ENCODE peak calls at places on chromosomes 2 and 18, in eight cellular contexts. E, D, M, Z, R, Q, J and T are unnamed samples.
A peak's percentile ranks its signal among the peaks of the same experiment; 100 is the strongest.

GRCh38 chr2:120104002-120104467 is 91.2 kb downstream of the EPB41L5 start:
- DNase-seq in E (no peak), D (no peak), M (no peak), Z (peak; percentile 81), R (peak; percentile 98), Q (peak; percentile 63), J (no peak), T (no peak)

GRCh38 chr2:28678175-28678855 is 73.3 kb upstream of the PPP1CB start:
- DNase-seq in E (peak; percentile 19), D (no peak), M (no peak), Z (no peak), R (no peak), Q (no peak), J (peak; percentile 64), T (no peak)

GRCh38 chr2:173405171-173405750 is 50.6 kb downstream of the CDCA7 start:
- DNase-seq in E (no peak), D (no peak), M (no peak), Z (no peak), R (no peak), Q (no peak), J (no peak), T (no peak)

GRCh38 chr2:8196311-8196710 is 485.5 kb upstream of the ID2 start:
- DNase-seq in E (no peak), D (no peak), M (no peak), Z (no peak), R (no peak), Q (no peak), J (no peak), T (no peak)

GRCh38 chr2:191304939-191305875 is 60.0 kb downstream of the MYO1B start:
- DNase-seq in E (peak; percentile 33), D (no peak), M (peak; percentile 82), Z (peak; percentile 76), R (peak; percentile 90), Q (peak; percentile 95), J (peak; percentile 14), T (no peak)

GRCh38 chr2:141439524-141439923 is 691.3 kb downstream of the LRP1B start:
- DNase-seq in E (no peak), D (no peak), M (no peak), Z (no peak), R (peak; percentile 47), Q (no peak), J (no peak), T (no peak)

GRCh38 chr18:47215554-47216138 is 35.8 kb downstream of the SKOR2 start:
- DNase-seq in E (peak; percentile 15), D (no peak), M (no peak), Z (peak; percentile 2), R (peak; percentile 51), Q (peak; percentile 78), J (peak; percentile 17), T (no peak)

GRCh38 chr2:85106489-85107180 is 26.6 kb upstream of the TCF7L1 start:
- DNase-seq in E (no peak), D (no peak), M (no peak), Z (peak; percentile 47), R (peak; percentile 80), Q (peak; percentile 58), J (no peak), T (no peak)

GRCh38 chr2:102080451-102081054 is 62.0 kb upstream of the IL1R1 start:
- DNase-seq in E (no peak), D (no peak), M (no peak), Z (no peak), R (peak; percentile 72), Q (peak; percentile 52), J (no peak), T (no peak)

GRCh38 chr2:135378591-135378990 is 152.4 kb downstream of the ZRANB3 start:
- DNase-seq in E (no peak), D (no peak), M (no peak), Z (no peak), R (no peak), Q (no peak), J (no peak), T (no peak)

DNA sequence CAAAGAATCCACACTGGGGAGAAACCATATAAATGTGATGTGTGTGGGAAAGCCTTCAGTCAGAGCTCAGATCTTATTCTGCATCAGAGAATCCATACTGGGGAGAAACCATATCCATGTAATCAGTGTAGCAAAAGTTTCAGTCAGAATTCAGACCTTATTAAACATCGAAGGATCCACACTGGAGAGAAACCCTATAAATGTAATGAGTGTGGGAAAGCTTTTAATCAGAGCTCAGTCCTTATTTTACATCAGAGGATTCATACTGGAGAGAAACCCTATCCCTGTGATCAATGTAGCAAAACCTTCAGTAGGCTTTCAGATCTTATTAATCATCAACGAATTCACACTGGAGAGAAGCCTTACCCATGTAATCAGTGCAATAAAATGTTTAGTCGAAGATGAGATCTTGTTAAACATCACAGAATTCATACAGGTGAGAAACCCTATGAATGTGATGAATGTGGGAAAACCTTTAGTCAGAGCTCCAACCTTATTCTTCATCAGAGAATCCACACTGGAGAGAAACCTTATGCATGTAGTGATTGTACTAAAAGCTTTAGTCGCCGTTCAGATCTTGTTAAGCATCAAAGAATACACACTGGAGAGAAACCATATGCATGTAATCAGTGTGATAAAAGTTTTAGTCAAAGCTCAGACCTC is 16.7 kb upstream of the ZSCAN30 start:
- DNase-seq in E (no peak), D (no peak), M (no peak), Z (no peak), R (no peak), Q (no peak), J (no peak), T (no peak)
- H3K9me3 ChIP-seq in E (peaks cover 3% of the 10 kb centered on the region), D (peaks cover 98% of the 10 kb centered on the region), M (peaks cover 4% of the 10 kb centered on the region), Z (peaks cover 36% of the 10 kb centered on the region), R (peaks cover 7% of the 10 kb centered on the region), Q (no peaks in the 10 kb centered on the region), J (peaks cover 31% of the 10 kb centered on the region), T (peaks cover 21% of the 10 kb centered on the region)

DNA sequence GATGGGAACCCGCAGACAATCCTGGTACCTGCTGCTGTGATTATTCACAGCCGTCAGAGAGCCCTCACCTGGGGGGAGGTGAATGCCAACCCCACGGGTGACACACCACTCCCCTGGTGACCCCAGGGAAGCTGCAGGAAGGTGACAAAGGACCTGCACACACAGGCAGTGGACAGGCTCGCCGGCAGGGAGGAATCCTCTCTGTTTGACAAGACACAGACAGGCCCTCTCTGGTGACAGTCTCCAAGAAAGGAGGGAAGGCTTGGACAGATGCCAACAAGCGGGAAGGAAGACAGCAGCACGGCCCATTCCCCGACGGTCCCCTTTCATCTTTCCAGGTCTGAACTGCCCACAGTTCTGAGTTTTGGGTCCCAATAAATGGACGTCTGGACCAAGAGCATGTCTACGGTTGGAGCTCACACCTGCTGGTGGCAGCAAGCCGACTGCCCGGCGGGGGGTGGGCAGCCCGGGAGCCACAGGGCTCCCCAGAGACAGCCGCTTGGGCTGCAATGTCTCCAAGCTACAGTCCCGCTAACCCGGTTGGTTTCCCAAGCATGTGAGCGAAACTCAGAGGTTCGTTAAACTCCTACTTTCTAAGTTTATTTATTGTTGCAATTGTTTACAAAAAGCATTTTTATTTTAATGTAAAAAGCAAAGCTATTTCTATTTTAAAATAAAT is 31.8 kb downstream of the HDAC4 start:
- DNase-seq in E (no peak), D (peak; percentile 79), M (no peak), Z (no peak), R (no peak), Q (no peak), J (peak; percentile 4), T (no peak)
- H3K9me3 ChIP-seq in E (no peaks in the 10 kb centered on the region), D (no peaks in the 10 kb centered on the region), M (no peaks in the 10 kb centered on the region), Z (no peaks in the 10 kb centered on the region), R (no peaks in the 10 kb centered on the region), Q (no peaks in the 10 kb centered on the region), J (no peaks in the 10 kb centered on the region), T (no peaks in the 10 kb centered on the region)

DNA sequence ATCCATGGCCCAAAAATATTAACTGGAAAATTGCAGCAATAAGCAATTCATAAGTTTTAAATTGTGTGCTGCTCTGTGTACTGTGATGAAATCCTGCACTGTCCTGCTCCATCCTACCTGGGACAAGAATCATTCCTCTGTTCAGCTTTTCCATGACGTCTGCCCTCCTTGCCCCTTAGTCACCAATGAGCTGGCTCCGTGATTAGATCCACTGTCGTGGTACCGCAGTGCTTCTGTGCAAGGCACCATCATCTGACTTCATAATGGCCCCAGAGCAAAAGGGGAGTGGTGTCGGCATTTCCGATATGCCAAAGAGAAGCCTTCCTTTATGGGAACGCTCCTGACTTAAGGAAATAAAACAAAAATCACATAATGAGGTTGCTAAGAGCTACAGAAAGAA is 3.4 kb upstream of the FAHD2A start:
- DNase-seq in E (no peak), D (no peak), M (no peak), Z (no peak), R (no peak), Q (no peak), J (no peak), T (no peak)
- H3K9me3 ChIP-seq in E (no peaks in the 10 kb centered on the region), D (no peaks in the 10 kb centered on the region), M (no peaks in the 10 kb centered on the region), Z (peaks cover 3% of the 10 kb centered on the region), R (no peaks in the 10 kb centered on the region), Q (no peaks in the 10 kb centered on the region), J (no peaks in the 10 kb centered on the region), T (no peaks in the 10 kb centered on the region)

DNA sequence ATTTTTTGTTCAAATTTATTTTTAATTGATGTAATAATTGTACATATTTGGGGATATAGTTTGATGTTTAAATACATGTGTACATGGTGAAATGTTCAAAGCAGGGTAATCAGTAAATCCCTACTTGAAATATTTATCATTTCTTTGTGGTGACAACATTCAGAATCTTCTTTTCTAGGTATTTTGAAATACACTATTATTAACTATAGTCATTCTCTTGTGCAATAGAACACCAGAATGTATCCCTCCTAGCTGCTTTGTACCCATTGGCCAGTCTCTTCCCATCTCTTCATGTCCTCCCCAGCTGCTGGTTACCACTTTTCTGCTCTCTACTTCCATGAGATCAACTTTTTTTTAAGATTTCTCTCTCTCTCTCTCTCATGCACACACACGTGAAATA is 126.5 kb downstream of the ZNF407 start:
- DNase-seq in E (no peak), D (no peak), M (no peak), Z (peak; percentile 27), R (peak; percentile 22), Q (peak; percentile 67), J (no peak), T (no peak)
- H3K9me3 ChIP-seq in E (no peaks in the 10 kb centered on the region), D (no peaks in the 10 kb centered on the region), M (no peaks in the 10 kb centered on the region), Z (no peaks in the 10 kb centered on the region), R (no peaks in the 10 kb centered on the region), Q (no peaks in the 10 kb centered on the region), J (no peaks in the 10 kb centered on the region), T (peaks cover under 1% of the 10 kb centered on the region)

DNA sequence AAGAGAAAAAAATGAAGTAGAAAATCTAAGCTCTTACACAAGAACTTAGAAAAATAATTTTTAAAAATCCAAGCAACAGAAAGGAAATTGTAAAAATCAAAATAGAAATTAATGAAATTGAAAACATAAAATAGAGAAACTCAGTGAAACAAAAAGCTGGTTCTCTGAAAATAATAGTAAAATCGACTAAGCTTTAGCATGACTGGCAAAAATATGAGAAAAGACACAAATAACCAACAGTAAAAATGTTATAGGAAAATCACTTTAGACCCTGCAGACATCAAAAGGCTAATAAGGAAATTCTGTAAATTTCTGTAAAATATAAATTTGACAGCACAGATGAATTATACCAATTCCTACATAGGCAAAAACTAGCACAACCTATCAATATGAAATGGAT is 768.9 kb upstream of the LRRTM1 start:
- DNase-seq in E (no peak), D (no peak), M (no peak), Z (no peak), R (no peak), Q (no peak), J (no peak), T (no peak)
- H3K9me3 ChIP-seq in E (no peaks in the 10 kb centered on the region), D (no peaks in the 10 kb centered on the region), M (no peaks in the 10 kb centered on the region), Z (peaks cover 4% of the 10 kb centered on the region), R (no peaks in the 10 kb centered on the region), Q (no peaks in the 10 kb centered on the region), J (no peaks in the 10 kb centered on the region), T (no peaks in the 10 kb centered on the region)